ENCODE peak calls at places on chromosome 14, in nine cellular contexts. N is H9, A is neural progenitor cell, L is cardiac muscle cell, O is fibroblast of lung, P is GM23248, E is esophagus muscularis mucosa, W is heart right ventricle, C is right lobe of liver. Q is an unnamed sample. For H3K4me1, the result is how much of the 10 kb centered on the place peaks cover.

GRCh38 chr14:33509927-33510535 is 440.8 kb downstream of the EGLN3 start:
- DNase-seq in N (no peak), A (no peak), L (peak), O (peak), P (peak), E (no peak), W (no peak), C (no peak), Q (no peak)

GRCh38 chr14:64112859-64113258 is 181.3 kb downstream of the ESR2 start:
- DNase-seq in N (no peak), A (no peak), L (no peak), O (no peak), P (no peak), E (no peak), W (no peak), C (peak), Q (no peak)

GRCh38 chr14:67186789-67187188 is 2.5 kb upstream of the GARIN2 start:
- DNase-seq in N (no peak), A (no peak), L (no peak), O (peak), P (peak), E (no peak), W (no peak), C (no peak), Q (no peak)

GRCh38 chr14:71266994-71267636 is 359.9 kb downstream of the PCNX1 start:
- DNase-seq in N (no peak), A (no peak), L (peak), O (peak), P (peak), E (no peak), W (no peak), C (no peak), Q (no peak)

GRCh38 chr14:102013669-102014200 is 49.4 kb downstream of the DYNC1H1 start:
- DNase-seq in N (no peak), A (no peak), L (no peak), O (no peak), P (peak), E (no peak), W (no peak), C (no peak), Q (no peak)

GRCh38 chr14:27056586-27056985 is 458.8 kb upstream of the NOVA1 start:
- DNase-seq in N (no peak), A (no peak), L (no peak), O (no peak), P (no peak), E (no peak), W (no peak), C (no peak), Q (no peak)

GRCh38 chr14:42869681-42870080 is 1263.0 kb downstream of the LRFN5 start:
- DNase-seq in N (no peak), A (no peak), L (peak), O (peak), P (peak), E (no peak), W (no peak), C (no peak), Q (no peak)

GRCh38 chr14:92696356-92696755 is 52.1 kb downstream of the LGMN start:
- DNase-seq in N (no peak), A (no peak), L (no peak), O (no peak), P (no peak), E (no peak), W (no peak), C (peak), Q (no peak)

GRCh38 chr14:62800577-62800976 is 244.7 kb downstream of the KCNH5 start:
- DNase-seq in N (no peak), A (no peak), L (no peak), O (no peak), P (no peak), E (no peak), W (no peak), C (no peak), Q (no peak)

GRCh38 chr14:33120966-33121365 is 182.3 kb downstream of the NPAS3 start:
- DNase-seq in N (no peak), A (no peak), L (no peak), O (peak), P (peak), E (no peak), W (no peak), C (no peak), Q (no peak)

GRCh38 chr14:68463705-68464104 is 329.2 kb downstream of the ZFP36L1 start:
- DNase-seq in N (no peak), A (no peak), L (no peak), O (no peak), P (peak), E (no peak), W (no peak), C (no peak), Q (no peak)

GRCh38 chr14:49314756-49315155 is 271.4 kb downstream of the RPS29 start:
- DNase-seq in N (no peak), A (no peak), L (peak), O (peak), P (peak), E (no peak), W (no peak), C (no peak), Q (no peak)

GRCh38 chr14:50955373-50956043 is 11.2 kb upstream of the PYGL start:
- DNase-seq in N (peak), A (peak), L (peak), O (peak), P (peak), E (no peak), W (no peak), C (peak), Q (peak)

GRCh38 chr14:55107766-55108554 is 21.1 kb upstream of the LGALS3 start:
- DNase-seq in N (peak), A (no peak), L (peak), O (peak), P (peak), E (peak), W (peak), C (peak), Q (peak)

GRCh38 chr14:98369344-98369743 is 902.7 kb downstream of the BCL11B start:
- DNase-seq in N (no peak), A (no peak), L (no peak), O (no peak), P (no peak), E (no peak), W (no peak), C (no peak), Q (no peak)

GRCh38 chr14:55749201-55749812 is 169.3 kb downstream of the KTN1 start:
- DNase-seq in N (no peak), A (peak), L (peak), O (peak), P (peak), E (no peak), W (no peak), C (no peak), Q (no peak)

GRCh38 chr14:70013269-70013873 is 134.2 kb downstream of the SMOC1 start:
- DNase-seq in N (peak), A (peak), L (peak), O (no peak), P (peak), E (no peak), W (no peak), C (no peak), Q (no peak)

DNA sequence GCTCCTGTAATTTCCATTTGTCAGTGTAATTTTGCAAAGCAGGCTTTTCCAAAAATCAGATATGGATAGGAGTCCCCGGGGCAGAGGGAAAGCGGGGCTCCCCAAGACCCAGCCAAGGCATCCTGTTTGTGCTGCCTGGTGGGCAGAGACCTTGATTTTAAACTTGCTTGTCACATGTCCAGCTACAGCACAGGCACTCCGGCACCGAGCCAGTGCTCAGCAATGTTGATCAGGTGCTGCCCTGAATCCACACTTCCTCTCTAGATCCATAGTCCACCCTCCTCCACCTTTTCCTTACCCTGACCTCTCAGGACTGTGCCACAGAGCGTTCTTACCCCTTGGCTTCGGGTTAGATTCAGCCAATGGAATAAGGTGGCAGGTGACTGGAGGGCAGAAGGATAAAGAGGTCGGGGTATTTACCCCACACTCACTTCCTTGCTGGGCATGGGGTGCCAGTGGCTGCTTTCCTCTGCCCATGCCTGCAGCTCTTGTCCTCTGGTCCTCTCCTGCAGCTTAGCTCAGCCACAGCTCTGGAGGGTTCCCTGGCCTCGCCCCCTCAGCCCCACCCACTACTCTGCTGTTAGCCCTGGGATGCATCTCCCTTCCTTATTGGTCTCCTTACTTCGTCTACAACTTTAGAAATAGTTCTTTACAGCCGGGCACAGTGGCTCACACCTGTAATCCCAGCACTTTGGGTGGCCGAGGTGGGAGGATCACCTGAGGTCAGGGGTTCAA is 80.1 kb downstream of the IRF2BPL start:
- DNase-seq in N (no peak), A (no peak), L (no peak), O (no peak), P (no peak), E (no peak), W (no peak), C (no peak), Q (no peak)
- H3K4me1 ChIP-seq in N (under half), A (under half), L (under half), O (under half), P (under half), E (under half), W (half or more), C (under half), Q (half or more)

GRCh38 chr14:35366521-35366976 is 38.0 kb downstream of the NFKBIA start:
- DNase-seq in N (no peak), A (no peak), L (no peak), O (no peak), P (no peak), E (no peak), W (no peak), C (no peak), Q (no peak)

GRCh38 chr14:35367056-35367372 is 37.5 kb downstream of the NFKBIA start:
- DNase-seq in N (no peak), A (no peak), L (no peak), O (no peak), P (no peak), E (no peak), W (no peak), C (no peak), Q (no peak)

GRCh38 chr14:35362911-35363374 is 41.6 kb downstream of the NFKBIA start:
- DNase-seq in N (no peak), A (no peak), L (peak), O (peak), P (no peak), E (no peak), W (no peak), C (no peak), Q (no peak)

GRCh38 chr14:35366048-35366428 is 38.5 kb downstream of the NFKBIA start:
- DNase-seq in N (no peak), A (no peak), L (peak), O (peak), P (peak), E (no peak), W (no peak), C (no peak), Q (peak)

GRCh38 chr14:35365130-35366047 is 39.2 kb downstream of the NFKBIA start:
- DNase-seq in N (no peak), A (no peak), L (peak), O (peak), P (peak), E (peak), W (peak), C (peak), Q (peak)
- H3K4me1 ChIP-seq in N (under half), A (under half), L (under half), O (under half), P (under half), E (under half), W (half or more), C (under half), Q (half or more)

GRCh38 chr14:95478818-95479217 is 37.6 kb downstream of the SYNE3 start:
- DNase-seq in N (no peak), A (no peak), L (no peak), O (no peak), P (no peak), E (no peak), W (no peak), C (no peak), Q (no peak)
- H3K4me1 ChIP-seq in N (under half), A (under half), L (under half), O (under half), P (under half), E (under half), W (half or more), C (under half), Q (under half)

GRCh38 chr14:81231540-81231939 is 10.8 kb upstream of the GTF2A1 start:
- DNase-seq in N (no peak), A (peak), L (no peak), O (no peak), P (no peak), E (no peak), W (no peak), C (no peak), Q (no peak)
- H3K4me1 ChIP-seq in N (under half), A (under half), L (under half), O (under half), P (under half), E (under half), W (under half), C (under half), Q (under half)